ENCODE peak calls at places on chromosomes 3 and 15, in five cellular contexts. One of them, this sample, is unnamed.

GRCh38 chr3:119294402-119294888 is 262 bp downstream of the ARHGAP31 start:
- DNase-seq in HL-60: no peak
- DNase-seq in tibial nerve: peak
- DNase-seq in right atrium auricular region: peak
- DNase-seq in mesendoderm: no peak
- DNase-seq in this sample: no peak

GRCh38 chr3:147793841-147794240 is 384.7 kb downstream of the ZIC1 start:
- DNase-seq in HL-60: no peak
- DNase-seq in tibial nerve: no peak
- DNase-seq in right atrium auricular region: no peak
- DNase-seq in mesendoderm: no peak
- DNase-seq in this sample: no peak

GRCh38 chr15:79179108-79179561 is 88.6 kb upstream of the RASGRF1 start:
- DNase-seq in HL-60: no peak
- DNase-seq in tibial nerve: no peak
- DNase-seq in right atrium auricular region: no peak
- DNase-seq in mesendoderm: peak
- DNase-seq in this sample: no peak

GRCh38 chr3:70064194-70064787 is 64.8 kb downstream of the SAMMSON start:
- DNase-seq in HL-60: no peak
- DNase-seq in tibial nerve: peak
- DNase-seq in right atrium auricular region: no peak
- DNase-seq in mesendoderm: peak
- DNase-seq in this sample: no peak

GRCh38 chr3:71317749-71318458 is 265.6 kb downstream of the FOXP1 start:
- DNase-seq in HL-60: no peak
- DNase-seq in tibial nerve: no peak
- DNase-seq in right atrium auricular region: no peak
- DNase-seq in mesendoderm: no peak
- DNase-seq in this sample: no peak

GRCh38 chr15:98789020-98789419 is 140.7 kb downstream of the IGF1R start:
- DNase-seq in HL-60: no peak
- DNase-seq in tibial nerve: no peak
- DNase-seq in right atrium auricular region: no peak
- DNase-seq in mesendoderm: no peak
- DNase-seq in this sample: no peak

GRCh38 chr15:94346272-94346671 is 114.9 kb downstream of the MCTP2 start:
- DNase-seq in HL-60: no peak
- DNase-seq in tibial nerve: no peak
- DNase-seq in right atrium auricular region: no peak
- DNase-seq in mesendoderm: no peak
- DNase-seq in this sample: no peak

GRCh38 chr3:30516238-30516637 is 90.2 kb upstream of the TGFBR2 start:
- DNase-seq in HL-60: no peak
- DNase-seq in tibial nerve: no peak
- DNase-seq in right atrium auricular region: no peak
- DNase-seq in mesendoderm: no peak
- DNase-seq in this sample: no peak

GRCh38 chr3:157794771-157795170 is 291.6 kb upstream of the VEPH1 start:
- DNase-seq in HL-60: no peak
- DNase-seq in tibial nerve: no peak
- DNase-seq in right atrium auricular region: no peak
- DNase-seq in mesendoderm: no peak
- DNase-seq in this sample: no peak

GRCh38 chr3:174937488-174937887 is 78.4 kb downstream of the NAALADL2 start:
- DNase-seq in HL-60: no peak
- DNase-seq in tibial nerve: no peak
- DNase-seq in right atrium auricular region: no peak
- DNase-seq in mesendoderm: no peak
- DNase-seq in this sample: no peak

GRCh38 chr15:67863442-67863987 is 23.7 kb upstream of the RNU6-1 start:
- DNase-seq in HL-60: peak
- DNase-seq in tibial nerve: peak
- DNase-seq in right atrium auricular region: peak
- DNase-seq in mesendoderm: peak
- DNase-seq in this sample: peak

GRCh38 chr3:8519156-8519555 is 17.5 kb downstream of the LMCD1 start:
- DNase-seq in HL-60: no peak
- DNase-seq in tibial nerve: no peak
- DNase-seq in right atrium auricular region: no peak
- DNase-seq in mesendoderm: no peak
- DNase-seq in this sample: no peak

GRCh38 chr15:69748131-69748530 is 295.5 kb downstream of the RPLP1 start:
- DNase-seq in HL-60: no peak
- DNase-seq in tibial nerve: no peak
- DNase-seq in right atrium auricular region: no peak
- DNase-seq in mesendoderm: no peak
- DNase-seq in this sample: no peak

GRCh38 chr15:48803877-48804276 is 7.0 kb downstream of the CEP152 start:
- DNase-seq in HL-60: no peak
- DNase-seq in tibial nerve: no peak
- DNase-seq in right atrium auricular region: no peak
- DNase-seq in mesendoderm: no peak
- DNase-seq in this sample: no peak

GRCh38 chr3:277873-278272 is 81.3 kb downstream of the CHL1 start:
- DNase-seq in HL-60: no peak
- DNase-seq in tibial nerve: no peak
- DNase-seq in right atrium auricular region: no peak
- DNase-seq in mesendoderm: no peak
- DNase-seq in this sample: no peak

GRCh38 chr3:25421747-25422146 is 6.3 kb upstream of the RARB start:
- DNase-seq in HL-60: no peak
- DNase-seq in tibial nerve: no peak
- DNase-seq in right atrium auricular region: no peak
- DNase-seq in mesendoderm: no peak
- DNase-seq in this sample: no peak

GRCh38 chr3:107979538-107979937 is 111.3 kb downstream of the CD47 start:
- DNase-seq in HL-60: no peak
- DNase-seq in tibial nerve: no peak
- DNase-seq in right atrium auricular region: no peak
- DNase-seq in mesendoderm: no peak
- DNase-seq in this sample: no peak

GRCh38 chr3:30161370-30161769 is 445.0 kb upstream of the TGFBR2 start:
- DNase-seq in HL-60: peak
- DNase-seq in tibial nerve: peak
- DNase-seq in right atrium auricular region: no peak
- DNase-seq in mesendoderm: no peak
- DNase-seq in this sample: no peak

GRCh38 chr3:3689601-3690375 is 109.4 kb upstream of the LRRN1 start:
- DNase-seq in HL-60: no peak
- DNase-seq in tibial nerve: no peak
- DNase-seq in right atrium auricular region: no peak
- DNase-seq in mesendoderm: no peak
- DNase-seq in this sample: no peak

GRCh38 chr15:39921274-39921638 is 1.2 kb upstream of the GPR176 start:
- DNase-seq in HL-60: no peak
- DNase-seq in tibial nerve: no peak
- DNase-seq in right atrium auricular region: no peak
- DNase-seq in mesendoderm: no peak
- DNase-seq in this sample: no peak

GRCh38 chr3:159929181-159929893 is 59.3 kb upstream of the IL12A start:
- DNase-seq in HL-60: peak
- DNase-seq in tibial nerve: no peak
- DNase-seq in right atrium auricular region: no peak
- DNase-seq in mesendoderm: peak
- DNase-seq in this sample: no peak

GRCh38 chr3:35760147-35760546 is 120.8 kb downstream of the ARPP21 start:
- DNase-seq in HL-60: no peak
- DNase-seq in tibial nerve: no peak
- DNase-seq in right atrium auricular region: no peak
- DNase-seq in mesendoderm: peak
- DNase-seq in this sample: no peak

DNA sequence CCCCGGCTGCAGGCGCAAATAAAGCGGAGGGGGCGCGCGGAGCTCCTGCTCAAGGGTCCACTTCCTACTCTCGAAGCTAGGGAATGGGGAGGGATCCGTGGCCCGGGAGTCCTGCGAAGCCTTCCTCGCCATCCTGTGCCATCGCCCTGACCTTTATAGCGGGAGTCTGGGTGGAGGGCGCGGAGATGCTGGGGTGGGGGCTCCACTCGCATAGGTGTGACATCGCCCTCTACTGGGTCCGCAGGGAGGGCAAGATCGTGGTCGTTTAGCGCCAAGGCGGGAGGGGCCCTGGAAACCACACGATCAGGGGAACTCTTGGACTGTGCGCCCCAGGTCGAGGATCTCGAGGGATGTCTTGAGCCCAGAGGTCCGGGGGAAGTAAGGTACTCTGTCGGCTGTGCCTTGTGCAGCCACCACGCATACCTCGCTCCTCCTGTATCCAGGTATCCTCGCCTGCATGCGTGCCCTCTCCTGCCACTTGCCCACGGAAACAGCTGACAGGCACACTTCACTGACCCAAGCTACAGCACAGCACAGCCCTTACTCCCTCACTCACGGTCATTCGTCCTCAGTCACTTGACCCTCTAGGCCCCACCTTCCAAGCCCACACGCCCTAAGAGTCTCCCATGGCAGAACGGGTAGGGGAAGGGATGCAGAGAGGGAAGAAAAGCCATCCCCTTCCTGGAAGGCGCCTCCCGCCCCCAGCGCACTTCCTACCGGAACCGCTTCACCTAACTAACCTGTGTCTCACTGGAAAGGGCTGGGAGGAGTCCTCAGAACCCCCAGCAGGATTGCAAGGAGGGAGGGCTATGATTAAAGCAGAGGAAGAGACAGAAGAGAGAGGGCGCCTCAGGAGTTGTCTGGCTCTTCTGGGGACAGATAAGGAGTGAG is 22.7 kb downstream of the EPHB3 start:
- DNase-seq in HL-60: no peak
- DNase-seq in tibial nerve: no peak
- DNase-seq in right atrium auricular region: no peak
- DNase-seq in mesendoderm: peak
- DNase-seq in this sample: no peak
- H3K4me3 ChIP-seq in HL-60: no peak
- H3K4me3 ChIP-seq in tibial nerve: peak
- H3K4me3 ChIP-seq in right atrium auricular region: peak
- H3K4me3 ChIP-seq in mesendoderm: peak
- H3K4me3 ChIP-seq in this sample: peak

DNA sequence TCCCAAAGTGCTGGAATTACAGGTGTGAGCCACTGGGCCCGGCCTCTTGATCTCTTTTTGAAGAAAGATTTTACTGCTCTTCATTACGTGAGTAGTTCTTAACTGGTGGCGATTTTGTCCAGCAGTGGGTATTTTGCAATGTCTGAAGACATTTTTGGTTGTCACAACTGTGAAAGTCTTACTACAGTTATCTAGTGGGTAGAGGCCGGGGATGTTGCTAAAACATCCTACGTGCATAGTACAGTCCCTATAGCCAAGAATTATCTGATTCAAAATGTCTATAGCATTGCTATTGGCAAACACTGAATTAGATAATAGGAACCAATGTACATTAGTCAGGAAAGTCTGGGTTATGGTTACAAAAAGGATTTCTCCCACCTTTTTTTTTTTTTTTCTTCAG is 38.1 kb downstream of the FOXL2 start:
- DNase-seq in HL-60: no peak
- DNase-seq in tibial nerve: no peak
- DNase-seq in right atrium auricular region: no peak
- DNase-seq in mesendoderm: no peak
- DNase-seq in this sample: no peak
- H3K4me3 ChIP-seq in HL-60: no peak
- H3K4me3 ChIP-seq in tibial nerve: no peak
- H3K4me3 ChIP-seq in right atrium auricular region: no peak
- H3K4me3 ChIP-seq in mesendoderm: no peak
- H3K4me3 ChIP-seq in this sample: no peak

GRCh38 chr3:13548696-13549512 is at the start of gene FBLN2:
- DNase-seq in HL-60: no peak
- DNase-seq in tibial nerve: no peak
- DNase-seq in right atrium auricular region: no peak
- DNase-seq in mesendoderm: peak
- DNase-seq in this sample: no peak

GRCh38 chr3:13549513-13550256 is 760 bp downstream of the FBLN2 start:
- DNase-seq in HL-60: no peak
- DNase-seq in tibial nerve: no peak
- DNase-seq in right atrium auricular region: no peak
- DNase-seq in mesendoderm: no peak
- DNase-seq in this sample: no peak

GRCh38 chr3:13550257-13550693 is 1.4 kb downstream of the FBLN2 start:
- DNase-seq in HL-60: no peak
- DNase-seq in tibial nerve: no peak
- DNase-seq in right atrium auricular region: no peak
- DNase-seq in mesendoderm: no peak
- DNase-seq in this sample: no peak

GRCh38 chr3:13552855-13553652 is 4.1 kb downstream of the FBLN2 start:
- DNase-seq in HL-60: no peak
- DNase-seq in tibial nerve: no peak
- DNase-seq in right atrium auricular region: no peak
- DNase-seq in mesendoderm: no peak
- DNase-seq in this sample: no peak

DNA sequence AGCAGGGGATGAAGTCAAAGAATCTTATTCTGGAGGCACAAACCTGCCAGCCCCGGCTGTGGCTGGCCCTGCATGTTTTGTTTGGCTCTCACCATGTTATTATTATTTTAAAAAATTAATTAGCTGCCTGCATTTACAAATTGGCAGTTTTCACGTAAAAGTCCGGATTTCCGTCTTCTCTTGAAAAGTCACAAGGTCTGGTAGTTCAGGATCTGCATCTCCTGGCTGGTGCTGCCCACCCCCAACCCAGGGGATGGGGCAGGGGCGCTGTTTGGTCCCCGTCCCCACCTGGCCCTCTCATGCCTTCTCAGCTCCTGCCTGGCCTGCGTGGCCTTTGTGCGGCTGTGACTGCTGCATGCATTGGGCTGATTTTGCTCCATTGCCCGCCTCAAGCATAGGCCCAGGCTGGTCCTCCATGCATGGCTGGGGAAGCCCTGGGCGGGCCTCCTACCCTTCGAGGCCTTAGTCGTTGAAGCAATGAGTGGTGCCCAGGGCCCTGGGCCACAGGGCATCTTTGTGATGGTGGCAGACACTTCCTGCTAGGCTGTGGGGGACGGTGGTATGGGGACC is 2.0 kb downstream of the FBLN2 start:
- DNase-seq in HL-60: no peak
- DNase-seq in tibial nerve: no peak
- DNase-seq in right atrium auricular region: no peak
- DNase-seq in mesendoderm: no peak
- DNase-seq in this sample: no peak
- H3K4me3 ChIP-seq in HL-60: no peak
- H3K4me3 ChIP-seq in tibial nerve: peak
- H3K4me3 ChIP-seq in right atrium auricular region: peak
- H3K4me3 ChIP-seq in mesendoderm: no peak
- H3K4me3 ChIP-seq in this sample: no peak

DNA sequence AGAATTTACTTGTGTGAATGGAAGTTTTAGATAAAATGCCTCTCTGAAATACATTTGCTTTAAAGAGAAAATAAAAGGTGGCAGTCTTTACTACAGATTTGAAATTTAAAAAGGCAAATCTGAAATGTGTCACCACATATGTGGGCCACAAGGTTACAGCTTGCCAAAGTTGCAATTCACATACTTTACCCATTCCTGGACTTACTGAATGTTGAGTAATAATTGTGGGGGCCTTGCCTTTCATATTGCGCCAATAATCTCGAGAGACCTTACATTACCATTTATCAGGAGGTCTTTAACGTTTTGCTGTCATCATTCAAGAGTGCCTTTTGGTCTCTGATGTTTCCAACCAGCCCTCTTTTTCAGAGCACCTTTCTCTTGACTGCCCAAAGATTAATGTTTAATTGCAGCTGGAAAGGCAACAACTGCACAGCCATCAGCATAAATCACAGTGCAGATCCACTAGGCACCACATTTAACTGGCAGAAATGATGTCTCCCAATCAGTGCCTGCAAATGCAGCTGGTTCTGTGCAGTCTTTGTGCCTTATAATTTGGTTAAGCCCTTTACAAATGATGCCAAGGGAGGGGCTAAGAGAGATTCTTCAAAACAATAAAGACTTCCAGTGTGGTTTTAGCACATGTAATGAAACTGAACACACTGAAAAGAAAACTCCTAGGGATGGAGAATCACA is 206.8 kb downstream of the MAGI1 start:
- DNase-seq in HL-60: no peak
- DNase-seq in tibial nerve: no peak
- DNase-seq in right atrium auricular region: no peak
- DNase-seq in mesendoderm: no peak
- DNase-seq in this sample: no peak
- H3K4me3 ChIP-seq in HL-60: no peak
- H3K4me3 ChIP-seq in tibial nerve: no peak
- H3K4me3 ChIP-seq in right atrium auricular region: no peak
- H3K4me3 ChIP-seq in mesendoderm: no peak
- H3K4me3 ChIP-seq in this sample: no peak